ENCODE peak calls at places on chromosomes 12 and 14, in six cellular contexts. I is mammary epithelial cell; W is stomach; E is colonic mucosa; C is CD8-positive, alpha-beta memory T cell; A is heart right ventricle. Y is an unnamed sample.

GRCh38 chr12:5620896-5621295 is 189.0 kb downstream of the NTF3 start:
- DNase-seq in I (no peak), W (no peak), E (no peak), C (no peak), A (no peak), Y (no peak)

GRCh38 chr12:93243689-93244513 is 133.8 kb upstream of the NUDT4 start:
- DNase-seq in I (peak; percentile 79), W (no peak), E (peak; percentile 64), C (no peak), A (peak; percentile 17), Y (peak; percentile 35)

GRCh38 chr12:111776836-111777344 is 10.2 kb downstream of the ALDH2 start:
- DNase-seq in I (no peak), W (no peak), E (no peak), C (no peak), A (no peak), Y (no peak)

GRCh38 chr12:6197996-6198395 is 2.2 kb upstream of the CD9 start:
- DNase-seq in I (no peak), W (no peak), E (no peak), C (no peak), A (no peak), Y (no peak)

GRCh38 chr12:4148418-4149056 is 125.0 kb upstream of the CCND2 start:
- DNase-seq in I (peak; percentile 39), W (peak; percentile 40), E (peak; percentile 67), C (peak; percentile 16), A (peak; percentile 40), Y (peak; percentile 87)

GRCh38 chr12:106223485-106224391 is 24.1 kb downstream of the CKAP4 start:
- DNase-seq in I (peak; percentile 45), W (peak; percentile 76), E (peak; percentile 78), C (peak; percentile 53), A (peak; percentile 68), Y (no peak)

GRCh38 chr12:79887912-79888311 is 47.0 kb downstream of the PPP1R12A start:
- DNase-seq in I (no peak), W (no peak), E (no peak), C (no peak), A (no peak), Y (no peak)

GRCh38 chr12:42571327-42572009 is 18.1 kb downstream of the PRICKLE1 start:
- DNase-seq in I (no peak), W (no peak), E (no peak), C (no peak), A (no peak), Y (no peak)

GRCh38 chr12:8156845-8157244 is at the start of gene ZNF705A:
- DNase-seq in I (peak; percentile 61), W (no peak), E (no peak), C (no peak), A (no peak), Y (no peak)

GRCh38 chr12:65952737-65953209 is 128.5 kb downstream of the HMGA2 start:
- DNase-seq in I (peak; percentile 79), W (no peak), E (peak; percentile 31), C (no peak), A (no peak), Y (no peak)

GRCh38 chr14:62031504-62031903 is 269.3 kb downstream of the SNAPC1 start:
- DNase-seq in I (peak; percentile 42), W (no peak), E (no peak), C (no peak), A (no peak), Y (no peak)

GRCh38 chr14:55160989-55161388 is 30.4 kb downstream of the DLGAP5 start:
- DNase-seq in I (peak; percentile 17), W (no peak), E (no peak), C (no peak), A (no peak), Y (no peak)

GRCh38 chr12:89906824-89907223 is 198.2 kb upstream of the ATP2B1 start:
- DNase-seq in I (no peak), W (no peak), E (no peak), C (no peak), A (no peak), Y (no peak)

GRCh38 chr12:8840938-8841633 is 18.7 kb downstream of the A2ML1 start:
- DNase-seq in I (no peak), W (no peak), E (no peak), C (no peak), A (no peak), Y (no peak)

GRCh38 chr12:31853520-31853919 is 105.7 kb upstream of the RESF1 start:
- DNase-seq in I (no peak), W (no peak), E (no peak), C (no peak), A (no peak), Y (no peak)

GRCh38 chr14:20516921-20517320 is 11.6 kb downstream of the RNASE10 start:
- DNase-seq in I (peak; percentile 16), W (no peak), E (no peak), C (no peak), A (no peak), Y (no peak)

GRCh38 chr14:105709281-105710118 is 183.1 kb downstream of the TMEM121 start:
- DNase-seq in I (no peak), W (no peak), E (no peak), C (no peak), A (no peak), Y (peak; percentile 52)

GRCh38 chr14:102196436-102197230 is 56.9 kb downstream of the WDR20 start:
- DNase-seq in I (no peak), W (no peak), E (no peak), C (no peak), A (no peak), Y (no peak)

GRCh38 chr12:52423661-52424503 is 10.3 kb downstream of the KRT75 start:
- DNase-seq in I (no peak), W (no peak), E (no peak), C (no peak), A (no peak), Y (no peak)

GRCh38 chr14:68544150-68544892 is 248.5 kb downstream of the ZFP36L1 start:
- DNase-seq in I (peak; percentile 99), W (peak; percentile 72), E (peak; percentile 60), C (no peak), A (peak; percentile 84), Y (no peak)

GRCh38 chr14:91284791-91285548 is 40.5 kb upstream of the GPR68 start:
- DNase-seq in I (peak; percentile 45), W (no peak), E (no peak), C (no peak), A (no peak), Y (no peak)

GRCh38 chr12:97308576-97309198 is 153.9 kb upstream of the RMST start:
- DNase-seq in I (peak; percentile 26), W (no peak), E (no peak), C (no peak), A (peak; percentile 20), Y (peak; percentile 31)

GRCh38 chr14:72663956-72664650 is 229.8 kb downstream of the DPF3 start:
- DNase-seq in I (no peak), W (no peak), E (no peak), C (no peak), A (no peak), Y (no peak)

GRCh38 chr14:72665259-72665658 is 228.6 kb downstream of the DPF3 start:
- DNase-seq in I (peak; percentile 99), W (no peak), E (no peak), C (no peak), A (no peak), Y (peak; percentile 30)

GRCh38 chr14:72664651-72665050 is 229.2 kb downstream of the DPF3 start:
- DNase-seq in I (no peak), W (no peak), E (no peak), C (no peak), A (no peak), Y (no peak)

GRCh38 chr14:72663076-72663487 is 230.8 kb downstream of the DPF3 start:
- DNase-seq in I (no peak), W (no peak), E (no peak), C (no peak), A (no peak), Y (no peak)

GRCh38 chr14:72666610-72667009 is 227.3 kb downstream of the DPF3 start:
- DNase-seq in I (peak; percentile 90), W (no peak), E (no peak), C (no peak), A (no peak), Y (no peak)
- H3K4me3 ChIP-seq in I (no peak overlapping the region), W (no peak overlapping the region), E (no peak overlapping the region), C (no peak overlapping the region), A (no peak overlapping the region), Y (no peak overlapping the region)

GRCh38 chr12:121795029-121795977 is 1.8 kb upstream of the RHOF start:
- DNase-seq in I (peak; percentile 67), W (peak; percentile 94), E (peak; percentile 95), C (peak; percentile 82), A (peak; percentile 89), Y (peak; percentile 80)
- H3K4me3 ChIP-seq in I (no peak overlapping the region), W (peak overlapping the region; percentile 58), E (no peak overlapping the region), C (peak overlapping the region; percentile 54), A (peak overlapping the region; percentile 62), Y (no peak overlapping the region)

GRCh38 chr12:81081726-81082125 is 3.8 kb downstream of the ACSS3 start:
- DNase-seq in I (no peak), W (no peak), E (no peak), C (no peak), A (no peak), Y (no peak)

GRCh38 chr12:81080431-81080983 is 2.6 kb downstream of the ACSS3 start:
- DNase-seq in I (no peak), W (no peak), E (no peak), C (no peak), A (no peak), Y (no peak)

GRCh38 chr12:81084848-81085350 is 7.0 kb downstream of the ACSS3 start:
- DNase-seq in I (no peak), W (no peak), E (no peak), C (no peak), A (no peak), Y (no peak)

GRCh38 chr12:81083906-81084513 is 6.1 kb downstream of the ACSS3 start:
- DNase-seq in I (no peak), W (no peak), E (no peak), C (no peak), A (no peak), Y (no peak)

DNA sequence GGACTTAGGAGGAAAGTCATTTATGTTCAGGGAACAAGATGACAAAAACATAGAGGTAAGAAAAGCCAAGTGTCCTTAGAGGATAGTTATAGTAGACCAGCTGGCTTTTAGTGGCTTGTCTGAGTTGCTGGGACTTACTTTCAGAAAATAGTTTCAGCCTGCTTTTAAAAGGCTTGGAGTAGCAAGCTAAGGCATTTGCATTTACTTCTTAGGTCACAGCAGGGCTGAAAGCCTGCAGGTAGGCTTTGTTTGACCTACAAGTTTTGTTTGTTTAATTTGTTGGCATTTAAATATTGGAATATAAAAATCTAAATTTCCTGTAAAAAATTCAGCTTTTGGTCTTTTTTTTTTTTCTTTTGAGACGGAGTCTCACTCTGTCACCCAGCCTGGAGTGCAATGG is 5.1 kb downstream of the ACSS3 start:
- DNase-seq in I (no peak), W (no peak), E (no peak), C (no peak), A (no peak), Y (no peak)
- H3K4me3 ChIP-seq in I (no peak overlapping the region), W (no peak overlapping the region), E (no peak overlapping the region), C (no peak overlapping the region), A (no peak overlapping the region), Y (no peak overlapping the region)

GRCh38 chr12:123267335-123267920 is 4.2 kb downstream of the CDK2AP1 start:
- DNase-seq in I (no peak), W (no peak), E (no peak), C (no peak), A (no peak), Y (no peak)
- H3K4me3 ChIP-seq in I (no peak overlapping the region), W (no peak overlapping the region), E (no peak overlapping the region), C (no peak overlapping the region), A (peak overlapping the region; percentile 14), Y (no peak overlapping the region)

Y was measured in GM06990.